ENCODE peak calls at places on chromosome 3, in ten cellular contexts. H is NCI-H510A treated with DMSO at 0.1 percent for 48 hours; P is Caki2; K is T follicular helper cell; T is activated CD4-positive, alpha-beta T cell treated with anti-CD3 and anti-CD28 coated beads for 48 hours; I is mucosa of descending colon; C is caudate nucleus; S is activated T-cell treated with anti-CD3 and anti-CD28 coated beads for 4 hours; E is CD8-positive, alpha-beta memory T cell; L is fibroblast of the conjunctiva. Y is an unnamed sample.

GRCh38 chr3:107999215-107999775 is 91.5 kb downstream of the CD47 start:
- DNase-seq in I (no peak), H (no peak), K (no peak), S (no peak), C (no peak), E (no peak), L (no peak), P (peak; percentile 58), T (no peak), Y (no peak)

GRCh38 chr3:74832925-74833324 is 218.5 kb upstream of the CNTN3 start:
- DNase-seq in I (no peak), L (no peak), E (no peak), S (no peak), P (no peak), K (no peak), H (no peak), T (no peak), C (no peak), Y (no peak)

GRCh38 chr3:44419159-44419922 is 58.1 kb downstream of the ZNF445 start:
- DNase-seq in H (no peak), T (no peak), S (no peak), L (no peak), I (no peak), C (no peak), P (no peak), E (no peak), K (no peak), Y (no peak)

GRCh38 chr3:184561329-184562145 is at the start of gene EPHB3:
- DNase-seq in E (peak; percentile 84), L (peak; percentile 99), S (peak; percentile 82), P (peak; percentile 99), T (peak; percentile 96), H (peak; percentile 100), K (peak; percentile 80), I (peak; percentile 100), C (peak; percentile 93), Y (peak; percentile 99)

GRCh38 chr3:126845910-126846309 is 137.0 kb upstream of the PLXNA1 start:
- DNase-seq in L (no peak), T (no peak), K (no peak), H (no peak), P (no peak), C (no peak), I (no peak), S (no peak), E (no peak), Y (no peak)

GRCh38 chr3:159080236-159080635 is 278.4 kb downstream of the MFSD1 start:
- DNase-seq in K (no peak), C (no peak), E (no peak), S (no peak), H (no peak), I (no peak), P (no peak), L (no peak), T (no peak), Y (no peak)

GRCh38 chr3:23829242-23829934 is 23.6 kb downstream of the UBE2E1 start:
- DNase-seq in P (no peak), T (no peak), K (no peak), I (no peak), E (no peak), H (no peak), L (no peak), C (no peak), S (no peak), Y (no peak)

GRCh38 chr3:6799264-6799915 is 61.5 kb upstream of the GRM7 start:
- DNase-seq in L (no peak), C (no peak), S (no peak), E (no peak), P (no peak), T (peak; percentile 46), I (peak; percentile 72), K (peak; percentile 0), H (no peak), Y (peak; percentile 33)

GRCh38 chr3:184546252-184546651 is 15.3 kb upstream of the EPHB3 start:
- DNase-seq in C (no peak), T (no peak), I (peak; percentile 42), K (no peak), H (no peak), L (no peak), S (no peak), E (no peak), P (no peak), Y (no peak)

GRCh38 chr3:81863714-81864113 is 102.3 kb upstream of the GBE1 start:
- DNase-seq in K (no peak), H (no peak), L (no peak), I (no peak), T (no peak), C (no peak), P (no peak), E (no peak), S (no peak), Y (no peak)

GRCh38 chr3:151276038-151277027 is 2.0 kb downstream of the P2RY14 start:
- DNase-seq in I (peak; percentile 24), L (no peak), S (no peak), T (peak; percentile 8), K (no peak), H (peak; percentile 45), E (peak; percentile 56), C (no peak), P (no peak), Y (peak; percentile 64)